ENCODE peak calls at places on chromosome 3, in seven cellular contexts. One of them, this sample, is unnamed.

GRCh38 chr3:197354195-197355059 is 56.0 kb upstream of the DLG1 start:
- DNase-seq in CD4-positive, CD25-positive, alpha-beta regulatory T cell: no peak
- DNase-seq in neural progenitor cell: peak; percentile 81
- DNase-seq in CD8-positive, alpha-beta T cell: no peak
- DNase-seq in IMR-90: peak; percentile 73
- DNase-seq in right cardiac atrium: peak; percentile 61
- DNase-seq in A549: no peak
- DNase-seq in this sample: peak; percentile 96

GRCh38 chr3:105356988-105357387 is 9.7 kb upstream of the ALCAM start:
- DNase-seq in CD4-positive, CD25-positive, alpha-beta regulatory T cell: no peak
- DNase-seq in neural progenitor cell: no peak
- DNase-seq in CD8-positive, alpha-beta T cell: no peak
- DNase-seq in IMR-90: no peak
- DNase-seq in right cardiac atrium: no peak
- DNase-seq in A549: no peak
- DNase-seq in this sample: no peak

GRCh38 chr3:42705962-42706585 is 3.5 kb upstream of the HHATL start:
- DNase-seq in CD4-positive, CD25-positive, alpha-beta regulatory T cell: no peak
- DNase-seq in neural progenitor cell: no peak
- DNase-seq in CD8-positive, alpha-beta T cell: no peak
- DNase-seq in IMR-90: no peak
- DNase-seq in right cardiac atrium: no peak
- DNase-seq in A549: no peak
- DNase-seq in this sample: no peak

GRCh38 chr3:74054566-74054965 is 429.8 kb upstream of the PDZRN3 start:
- DNase-seq in CD4-positive, CD25-positive, alpha-beta regulatory T cell: no peak
- DNase-seq in neural progenitor cell: no peak
- DNase-seq in CD8-positive, alpha-beta T cell: no peak
- DNase-seq in IMR-90: no peak
- DNase-seq in right cardiac atrium: no peak
- DNase-seq in A549: no peak
- DNase-seq in this sample: no peak

GRCh38 chr3:42256135-42256819 is 9.7 kb downstream of the CCK start:
- DNase-seq in CD4-positive, CD25-positive, alpha-beta regulatory T cell: no peak
- DNase-seq in neural progenitor cell: no peak
- DNase-seq in CD8-positive, alpha-beta T cell: no peak
- DNase-seq in IMR-90: peak; percentile 56
- DNase-seq in right cardiac atrium: no peak
- DNase-seq in A549: peak; percentile 23
- DNase-seq in this sample: no peak

GRCh38 chr3:119418091-119418512 is 45.3 kb downstream of the TMEM39A start:
- DNase-seq in CD4-positive, CD25-positive, alpha-beta regulatory T cell: no peak
- DNase-seq in neural progenitor cell: no peak
- DNase-seq in CD8-positive, alpha-beta T cell: no peak
- DNase-seq in IMR-90: no peak
- DNase-seq in right cardiac atrium: no peak
- DNase-seq in A549: no peak
- DNase-seq in this sample: no peak

GRCh38 chr3:148202386-148202785 is 495.3 kb upstream of the AGTR1 start:
- DNase-seq in CD4-positive, CD25-positive, alpha-beta regulatory T cell: no peak
- DNase-seq in neural progenitor cell: peak; percentile 45
- DNase-seq in CD8-positive, alpha-beta T cell: no peak
- DNase-seq in IMR-90: no peak
- DNase-seq in right cardiac atrium: no peak
- DNase-seq in A549: no peak
- DNase-seq in this sample: no peak

GRCh38 chr3:11567516-11568467 is 75.9 kb downstream of the VGLL4 start:
- DNase-seq in CD4-positive, CD25-positive, alpha-beta regulatory T cell: no peak
- DNase-seq in neural progenitor cell: no peak
- DNase-seq in CD8-positive, alpha-beta T cell: no peak
- DNase-seq in IMR-90: peak; percentile 84
- DNase-seq in right cardiac atrium: no peak
- DNase-seq in A549: peak; percentile 56
- DNase-seq in this sample: no peak

GRCh38 chr3:120153294-120153693 is 59.0 kb upstream of the GSK3B start:
- DNase-seq in CD4-positive, CD25-positive, alpha-beta regulatory T cell: no peak
- DNase-seq in neural progenitor cell: no peak
- DNase-seq in CD8-positive, alpha-beta T cell: no peak
- DNase-seq in IMR-90: peak; percentile 86
- DNase-seq in right cardiac atrium: no peak
- DNase-seq in A549: no peak
- DNase-seq in this sample: no peak

GRCh38 chr3:27577504-27577903 is 93.3 kb upstream of the SLC4A7 start:
- DNase-seq in CD4-positive, CD25-positive, alpha-beta regulatory T cell: no peak
- DNase-seq in neural progenitor cell: no peak
- DNase-seq in CD8-positive, alpha-beta T cell: no peak
- DNase-seq in IMR-90: no peak
- DNase-seq in right cardiac atrium: no peak
- DNase-seq in A549: no peak
- DNase-seq in this sample: no peak
- H3K27ac ChIP-seq in CD4-positive, CD25-positive, alpha-beta regulatory T cell: no peak overlapping the region
- H3K27ac ChIP-seq in neural progenitor cell: no peak overlapping the region
- H3K27ac ChIP-seq in CD8-positive, alpha-beta T cell: no peak overlapping the region
- H3K27ac ChIP-seq in IMR-90: no peak overlapping the region
- H3K27ac ChIP-seq in right cardiac atrium: peak overlapping the region; percentile 33
- H3K27ac ChIP-seq in A549: no peak overlapping the region
- H3K27ac ChIP-seq in this sample: no peak overlapping the region

GRCh38 chr3:156407617-156408225 is 147.2 kb downstream of the SSR3 start:
- DNase-seq in CD4-positive, CD25-positive, alpha-beta regulatory T cell: no peak
- DNase-seq in neural progenitor cell: no peak
- DNase-seq in CD8-positive, alpha-beta T cell: no peak
- DNase-seq in IMR-90: no peak
- DNase-seq in right cardiac atrium: no peak
- DNase-seq in A549: no peak
- DNase-seq in this sample: no peak
- H3K4me3 ChIP-seq in CD4-positive, CD25-positive, alpha-beta regulatory T cell: no peak overlapping the region
- H3K4me3 ChIP-seq in neural progenitor cell: no peak overlapping the region
- H3K4me3 ChIP-seq in CD8-positive, alpha-beta T cell: no peak overlapping the region
- H3K4me3 ChIP-seq in IMR-90: no peak overlapping the region
- H3K4me3 ChIP-seq in right cardiac atrium: no peak overlapping the region
- H3K4me3 ChIP-seq in A549: no peak overlapping the region
- H3K4me3 ChIP-seq in this sample: no peak overlapping the region

DNA sequence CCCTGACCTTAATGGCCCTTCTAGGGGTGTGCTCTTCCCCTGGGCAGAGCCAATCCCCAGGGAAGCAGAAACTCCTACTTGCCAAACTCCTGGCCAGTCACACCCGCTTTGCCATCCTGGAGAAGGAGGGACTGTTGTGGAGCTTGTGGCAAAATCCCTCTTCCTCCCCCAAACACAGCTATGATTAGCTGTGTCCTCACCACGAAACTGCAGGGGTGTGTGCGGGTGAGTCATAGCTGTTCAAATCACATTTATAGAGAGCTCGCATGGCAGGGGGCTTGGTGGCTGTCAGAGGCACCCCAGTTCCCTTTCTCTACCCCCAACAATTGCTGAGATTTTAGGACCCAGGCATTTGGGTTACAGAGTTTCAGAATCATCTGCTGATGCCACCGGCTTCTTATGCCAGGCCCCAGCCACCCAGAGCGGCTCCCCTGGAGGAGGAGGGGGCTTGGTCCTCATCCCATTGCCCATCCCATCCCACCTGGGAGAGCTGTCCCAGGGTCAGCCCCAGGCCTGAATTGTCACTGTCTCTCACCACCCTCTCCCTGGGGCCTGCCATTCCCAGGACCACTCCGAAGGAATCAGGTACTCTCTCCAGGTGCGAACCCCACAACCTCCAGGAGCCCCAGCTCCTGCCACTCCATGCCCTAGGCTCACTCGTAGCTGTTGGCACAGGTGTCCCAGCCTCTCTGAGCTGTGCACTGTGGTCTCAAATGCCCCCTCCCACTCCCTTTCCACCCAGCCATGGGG is 28.8 kb upstream of the MAGEF1 start:
- DNase-seq in CD4-positive, CD25-positive, alpha-beta regulatory T cell: no peak
- DNase-seq in neural progenitor cell: no peak
- DNase-seq in CD8-positive, alpha-beta T cell: no peak
- DNase-seq in IMR-90: peak; percentile 69
- DNase-seq in right cardiac atrium: no peak
- DNase-seq in A549: no peak
- DNase-seq in this sample: peak; percentile 35
- H3K4me1 ChIP-seq in CD4-positive, CD25-positive, alpha-beta regulatory T cell: no peaks in the 10 kb centered on the region
- H3K4me1 ChIP-seq in neural progenitor cell: peaks cover 23% of the 10 kb centered on the region
- H3K4me1 ChIP-seq in CD8-positive, alpha-beta T cell: no peaks in the 10 kb centered on the region
- H3K4me1 ChIP-seq in IMR-90: peaks cover 8% of the 10 kb centered on the region
- H3K4me1 ChIP-seq in right cardiac atrium: no peaks in the 10 kb centered on the region
- H3K4me1 ChIP-seq in A549: no peaks in the 10 kb centered on the region
- H3K4me1 ChIP-seq in this sample: no peaks in the 10 kb centered on the region

GRCh38 chr3:53588122-53588521 is 93.7 kb downstream of the CACNA1D start:
- DNase-seq in CD4-positive, CD25-positive, alpha-beta regulatory T cell: no peak
- DNase-seq in neural progenitor cell: no peak
- DNase-seq in CD8-positive, alpha-beta T cell: no peak
- DNase-seq in IMR-90: no peak
- DNase-seq in right cardiac atrium: no peak
- DNase-seq in A549: peak; percentile 26
- DNase-seq in this sample: no peak
- H3K27ac ChIP-seq in CD4-positive, CD25-positive, alpha-beta regulatory T cell: no peak overlapping the region
- H3K27ac ChIP-seq in neural progenitor cell: no peak overlapping the region
- H3K27ac ChIP-seq in CD8-positive, alpha-beta T cell: no peak overlapping the region
- H3K27ac ChIP-seq in IMR-90: no peak overlapping the region
- H3K27ac ChIP-seq in right cardiac atrium: no peak overlapping the region
- H3K27ac ChIP-seq in A549: peak overlapping the region; percentile 54
- H3K27ac ChIP-seq in this sample: no peak overlapping the region

This sample was measured in SJCRH30.